ENCODE peak calls at places on chromosome 9, in ten cellular contexts. O, B, X, E, K, D, Z, U, M and P are unnamed samples.

GRCh38 chr9:134356496-134357470 is 30.5 kb downstream of the RXRA start:
- DNase-seq in O (peak; percentile 79), B (peak; percentile 55), X (no peak), E (peak; percentile 93), K (no peak), D (no peak), Z (peak; percentile 87), U (no peak), M (no peak), P (peak; percentile 76)

GRCh38 chr9:1429328-1429727 is 379.2 kb downstream of the DMRT2 start:
- DNase-seq in O (no peak), B (peak; percentile 17), X (no peak), E (no peak), K (no peak), D (peak; percentile 79), Z (no peak), U (no peak), M (no peak), P (no peak)

GRCh38 chr9:113631093-113631765 is 167.7 kb downstream of the RGS3 start:
- DNase-seq in O (no peak), B (no peak), X (no peak), E (no peak), K (peak; percentile 39), D (no peak), Z (no peak), U (peak; percentile 40), M (no peak), P (peak; percentile 25)

GRCh38 chr9:133118179-133118520 is 2.9 kb downstream of the RALGDS start:
- DNase-seq in O (no peak), B (no peak), X (no peak), E (no peak), K (peak; percentile 56), D (no peak), Z (no peak), U (no peak), M (no peak), P (no peak)

GRCh38 chr9:89083626-89084025 is 92.4 kb downstream of the S1PR3 start:
- DNase-seq in O (no peak), B (no peak), X (no peak), E (no peak), K (no peak), D (no peak), Z (no peak), U (no peak), M (no peak), P (no peak)

GRCh38 chr9:95284667-95285066 is 32.8 kb downstream of the FANCC start:
- DNase-seq in O (no peak), B (no peak), X (no peak), E (no peak), K (no peak), D (no peak), Z (no peak), U (no peak), M (no peak), P (no peak)

GRCh38 chr9:5835808-5836207 is 2.9 kb upstream of the ERMP1 start:
- DNase-seq in O (no peak), B (no peak), X (no peak), E (no peak), K (no peak), D (no peak), Z (no peak), U (no peak), M (no peak), P (no peak)

GRCh38 chr9:33719581-33720374 is 75.6 kb upstream of the PRSS3 start:
- DNase-seq in O (peak; percentile 29), B (no peak), X (no peak), E (no peak), K (peak; percentile 82), D (peak; percentile 79), Z (peak; percentile 37), U (no peak), M (no peak), P (no peak)

GRCh38 chr9:35730486-35730854 is 1.5 kb downstream of the TLN1 start:
- DNase-seq in O (no peak), B (no peak), X (no peak), E (no peak), K (no peak), D (no peak), Z (no peak), U (no peak), M (no peak), P (no peak)

GRCh38 chr9:35729700-35730485 is 2.1 kb downstream of the TLN1 start:
- DNase-seq in O (peak; percentile 42), B (peak; percentile 53), X (peak; percentile 21), E (no peak), K (peak; percentile 92), D (peak; percentile 90), Z (peak; percentile 52), U (peak; percentile 82), M (no peak), P (no peak)

GRCh38 chr9:35727676-35728040 is 4.3 kb downstream of the TLN1 start:
- DNase-seq in O (no peak), B (no peak), X (no peak), E (no peak), K (no peak), D (no peak), Z (peak; percentile 44), U (no peak), M (no peak), P (no peak)

GRCh38 chr9:35728041-35728971 is 3.7 kb downstream of the TLN1 start:
- DNase-seq in O (peak; percentile 49), B (peak; percentile 78), X (no peak), E (peak; percentile 41), K (peak; percentile 91), D (peak; percentile 92), Z (peak; percentile 24), U (peak; percentile 97), M (no peak), P (peak; percentile 79)

DNA sequence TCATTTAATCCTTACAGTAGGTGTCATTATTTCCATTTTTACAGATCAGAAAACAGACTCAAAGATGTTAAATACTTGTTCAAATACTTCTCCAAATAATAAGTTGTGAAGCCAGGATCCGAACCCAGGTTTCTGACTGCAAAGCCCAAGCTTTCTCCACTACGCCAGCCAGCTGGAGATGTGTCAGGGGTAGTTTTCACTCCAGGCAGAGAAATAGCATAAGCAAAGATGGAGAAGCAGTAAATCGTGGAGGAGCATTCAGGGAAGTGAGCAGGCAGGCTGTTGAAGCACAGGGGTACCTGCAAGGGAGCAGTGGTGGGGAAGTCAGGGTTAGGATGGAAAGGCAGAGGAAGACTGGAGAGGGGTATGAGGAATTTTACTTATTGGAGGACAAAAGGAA is 2.9 kb downstream of the TLN1 start:
- DNase-seq in O (no peak), B (no peak), X (no peak), E (no peak), K (no peak), D (no peak), Z (no peak), U (no peak), M (no peak), P (no peak)
- H3K4me3 ChIP-seq in O (peak overlapping the region; percentile 73), B (no peak overlapping the region), X (no peak overlapping the region), E (peak overlapping the region; percentile 10), K (peak overlapping the region; percentile 79), D (peak overlapping the region; percentile 26), Z (peak overlapping the region; percentile 85), U (peak overlapping the region; percentile 86), M (no peak overlapping the region), P (peak overlapping the region; percentile 82)

GRCh38 chr9:128632066-128632465 is 24.6 kb downstream of the DYNC2I2 start:
- DNase-seq in O (no peak), B (no peak), X (no peak), E (no peak), K (peak; percentile 64), D (no peak), Z (no peak), U (no peak), M (no peak), P (no peak)

GRCh38 chr9:128632486-128632885 is 24.2 kb downstream of the DYNC2I2 start:
- DNase-seq in O (no peak), B (no peak), X (no peak), E (no peak), K (peak; percentile 36), D (no peak), Z (no peak), U (no peak), M (no peak), P (no peak)

GRCh38 chr9:128633057-128633456 is 23.6 kb downstream of the DYNC2I2 start:
- DNase-seq in O (no peak), B (no peak), X (no peak), E (no peak), K (peak; percentile 54), D (no peak), Z (no peak), U (no peak), M (no peak), P (no peak)

GRCh38 chr9:128629852-128630545 is 26.6 kb downstream of the DYNC2I2 start:
- DNase-seq in O (no peak), B (no peak), X (no peak), E (no peak), K (peak; percentile 61), D (no peak), Z (no peak), U (peak; percentile 32), M (no peak), P (no peak)

DNA sequence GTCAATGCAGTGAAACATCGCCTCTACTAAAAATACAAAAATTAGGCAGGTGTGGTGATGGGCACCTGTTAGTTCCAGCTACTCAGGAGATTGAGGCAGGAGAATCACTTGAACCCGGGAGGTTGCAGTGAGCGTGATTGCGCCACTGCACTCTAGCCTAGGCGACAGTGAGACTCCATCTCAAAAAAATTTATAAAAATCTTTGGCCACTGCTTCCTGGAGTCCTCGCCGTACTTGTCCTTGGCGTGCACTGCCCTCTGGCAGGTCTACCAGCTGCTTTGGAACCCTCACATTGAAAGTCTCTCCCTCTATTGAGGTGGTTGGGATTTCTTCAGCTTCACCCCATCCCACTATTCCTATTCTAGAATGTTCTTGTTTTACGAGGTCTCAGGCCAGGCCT is 25.0 kb downstream of the DYNC2I2 start:
- DNase-seq in O (no peak), B (no peak), X (no peak), E (no peak), K (peak; percentile 1), D (no peak), Z (no peak), U (no peak), M (no peak), P (no peak)
- H3K36me3 ChIP-seq in O (peaks cover 82% of the 10 kb centered on the region), B (no peaks in the 10 kb centered on the region), X (peaks cover 17% of the 10 kb centered on the region), E (peaks cover 19% of the 10 kb centered on the region), K (peaks cover 10% of the 10 kb centered on the region), D (peaks cover 24% of the 10 kb centered on the region), Z (peaks cover 49% of the 10 kb centered on the region), U (peaks cover 80% of the 10 kb centered on the region), M (peaks cover 8% of the 10 kb centered on the region), P (no peaks in the 10 kb centered on the region)

GRCh38 chr9:97759611-97760288 is 62.6 kb upstream of the XPA start:
- DNase-seq in O (no peak), B (no peak), X (no peak), E (no peak), K (no peak), D (no peak), Z (no peak), U (no peak), M (no peak), P (no peak)
- TF ChIP-seq POLR2AphosphoS5 in O (no peak), B (no peak), X (no peak), E (no peak), K (no peak), D (no peak), Z (no peak), U (no peak), M (no peak), P (no peak)

DNA sequence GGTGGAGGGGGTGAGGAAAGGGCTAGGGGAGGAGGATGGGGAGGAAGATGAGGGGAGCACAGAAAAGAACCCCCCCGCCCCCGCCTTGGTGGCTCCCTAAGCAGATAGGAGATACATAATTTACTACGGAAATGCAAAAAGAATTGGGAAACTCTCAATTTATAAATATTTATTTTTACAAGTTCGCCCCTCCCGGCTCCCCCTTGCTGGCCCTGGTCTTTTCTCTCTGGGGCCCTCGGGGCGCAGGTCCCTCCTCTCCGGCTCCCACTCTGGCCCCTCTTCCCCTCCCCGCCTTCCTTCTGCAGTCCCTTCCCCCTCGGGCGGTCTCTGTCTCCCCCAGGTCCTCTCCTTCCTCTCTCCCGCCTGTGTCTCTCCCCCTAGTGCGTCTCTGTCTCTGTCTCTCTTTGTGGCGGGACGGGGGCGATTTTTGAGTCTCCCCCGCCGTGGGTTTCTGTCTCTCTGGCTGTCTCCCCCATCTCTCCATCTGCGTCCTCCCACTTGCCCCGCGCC is 173.6 kb upstream of the IER5L start:
- DNase-seq in O (no peak), B (no peak), X (no peak), E (no peak), K (no peak), D (peak; percentile 73), Z (peak; percentile 32), U (peak; percentile 78), M (no peak), P (no peak)
- H3K4me3 ChIP-seq in O (peak overlapping the region; percentile 54), B (peak overlapping the region; percentile 30), X (no peak overlapping the region), E (peak overlapping the region; percentile 29), K (peak overlapping the region; percentile 34), D (peak overlapping the region; percentile 85), Z (peak overlapping the region; percentile 37), U (peak overlapping the region; percentile 26), M (peak overlapping the region; percentile 48), P (peak overlapping the region; percentile 67)